ENCODE peak calls at places on chromosome 21, in ten cellular contexts. J is CD8-positive, alpha-beta T cell; X is GM12864; Q is fibroblast of mammary gland; U is GM20000; Y is astrocyte of the spinal cord; S is GM13977; G is fibroblast of lung; V is fibroblast of pulmonary artery; Z is HL-60. A is an unnamed sample.

GRCh38 chr21:35231115-35231514 is 182.0 kb upstream of the RUNX1 start:
- DNase-seq in U (no peak), X (peak), Y (no peak), J (no peak), S (no peak), Z (no peak), V (no peak), G (no peak), Q (no peak), A (no peak)

GRCh38 chr21:20814090-20814489 is 184.1 kb upstream of the NCAM2 start:
- DNase-seq in U (no peak), Z (no peak), Q (no peak), V (no peak), Y (no peak), X (no peak), J (no peak), S (no peak), G (no peak), A (no peak)

GRCh38 chr21:23930565-23930964 is 1676.7 kb downstream of the MRPL39 start:
- DNase-seq in Z (no peak), J (no peak), X (no peak), V (no peak), U (no peak), G (no peak), Y (no peak), Q (no peak), S (no peak), A (no peak)

GRCh38 chr21:17554619-17555472 is 42.0 kb downstream of the CXADR start:
- DNase-seq in V (peak), J (no peak), Q (peak), U (peak), S (no peak), Z (no peak), X (no peak), G (peak), Y (no peak), A (peak)

GRCh38 chr21:17387030-17387617 is 125.7 kb upstream of the CXADR start:
- DNase-seq in Q (peak), J (no peak), S (peak), Z (peak), X (peak), Y (peak), V (peak), G (peak), U (peak), A (peak)

GRCh38 chr21:35111531-35111930 is 62.4 kb upstream of the RUNX1 start:
- DNase-seq in J (no peak), U (no peak), V (no peak), G (no peak), X (no peak), Q (no peak), S (no peak), Y (no peak), Z (no peak), A (no peak)

GRCh38 chr21:43287974-43288755 is 119.4 kb downstream of the CRYAA start:
- DNase-seq in Z (no peak), V (no peak), S (no peak), G (no peak), Q (no peak), X (no peak), U (no peak), J (no peak), Y (no peak), A (no peak)

GRCh38 chr21:31248598-31248997 is 95.5 kb downstream of the TIAM1 start:
- DNase-seq in Z (no peak), J (no peak), V (peak), G (peak), Q (peak), U (no peak), Y (peak), S (no peak), X (no peak), A (peak)

GRCh38 chr21:22343303-22343702 is 1345.1 kb downstream of the NCAM2 start:
- DNase-seq in J (no peak), Z (no peak), G (no peak), Q (no peak), Y (no peak), X (no peak), U (no peak), S (no peak), V (no peak), A (no peak)

DNA sequence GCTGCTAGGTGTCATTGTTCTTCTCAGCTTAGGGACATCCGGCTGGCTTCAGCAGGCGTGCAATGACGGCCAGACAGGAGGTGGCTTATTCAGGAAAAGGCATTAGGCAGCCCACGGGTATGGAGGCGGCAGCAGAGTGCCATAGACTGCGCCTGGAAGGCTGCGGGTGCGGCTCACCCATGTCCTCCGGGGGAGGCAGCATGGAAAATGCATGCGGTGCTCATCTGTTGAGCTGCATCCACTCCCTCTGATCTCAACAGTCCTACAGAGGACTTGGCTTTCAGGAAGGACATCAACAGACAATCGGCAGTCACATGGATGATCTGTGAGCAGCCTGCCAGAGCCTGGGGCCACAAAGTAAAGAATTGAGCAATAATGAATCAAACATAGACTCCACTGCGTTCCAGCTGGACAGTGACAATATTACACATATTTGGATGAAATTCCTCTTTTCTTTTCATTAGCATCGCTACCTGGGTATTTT is 42.9 kb downstream of the UMODL1 start:
- DNase-seq in X (no peak), Z (peak), G (no peak), V (no peak), Y (no peak), S (no peak), J (no peak), U (no peak), Q (peak), A (peak)
- TF ChIP-seq CTCF in X (peak), Z (peak), G (no peak), V (no peak), Y (no peak), S (no peak), J (no peak), U (no peak), Q (peak), A (peak)

GRCh38 chr21:39086547-39086946 is 96.7 kb downstream of the PSMG1 start:
- DNase-seq in Y (no peak), U (no peak), J (no peak), Z (no peak), S (no peak), Q (no peak), X (no peak), G (no peak), V (no peak), A (no peak)
- TF ChIP-seq CTCF in Y (peak), U (no peak), J (no peak), Z (no peak), S (peak), Q (peak), X (no peak), G (peak), V (peak), A (no peak)

DNA sequence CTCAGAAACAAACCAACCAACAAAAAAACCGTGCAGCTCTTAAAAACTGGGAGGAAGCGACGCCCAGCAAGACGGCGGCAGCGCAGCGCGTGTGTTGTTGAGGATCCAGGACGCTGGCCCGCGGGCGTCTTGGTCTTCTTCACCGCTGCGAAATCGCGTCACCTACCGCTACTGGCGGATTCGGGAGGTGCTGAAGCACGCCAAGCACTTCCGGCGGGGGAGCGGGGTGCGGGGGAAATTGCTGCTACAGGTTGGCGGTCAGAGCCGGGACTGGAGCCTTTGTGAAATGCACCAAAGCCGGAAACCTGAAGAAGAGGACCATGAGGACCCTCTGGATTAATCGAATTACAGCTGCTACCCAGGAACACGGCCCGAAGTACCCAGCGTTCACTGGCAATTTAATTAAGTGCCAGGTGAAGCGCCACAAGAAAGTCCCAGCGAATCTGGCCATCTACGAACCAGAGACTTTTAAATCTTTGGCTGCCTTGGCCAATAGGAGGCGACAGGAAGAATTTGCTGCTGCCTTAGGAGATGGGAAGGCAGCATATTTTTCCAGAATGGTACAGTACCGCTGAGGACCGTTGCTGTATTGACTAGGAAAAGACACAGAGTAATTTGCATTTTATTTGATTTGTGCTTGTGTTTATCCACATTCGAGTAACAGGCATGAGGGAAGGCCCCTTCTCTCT is 11.9 kb upstream of the RIPPLY3 start:
- DNase-seq in Y (no peak), V (peak), X (no peak), Q (no peak), G (peak), Z (no peak), J (no peak), U (no peak), S (no peak), A (no peak)
- TF ChIP-seq CTCF in Y (no peak), V (no peak), X (peak), Q (no peak), G (no peak), Z (no peak), J (no peak), U (no peak), S (no peak), A (no peak)

DNA sequence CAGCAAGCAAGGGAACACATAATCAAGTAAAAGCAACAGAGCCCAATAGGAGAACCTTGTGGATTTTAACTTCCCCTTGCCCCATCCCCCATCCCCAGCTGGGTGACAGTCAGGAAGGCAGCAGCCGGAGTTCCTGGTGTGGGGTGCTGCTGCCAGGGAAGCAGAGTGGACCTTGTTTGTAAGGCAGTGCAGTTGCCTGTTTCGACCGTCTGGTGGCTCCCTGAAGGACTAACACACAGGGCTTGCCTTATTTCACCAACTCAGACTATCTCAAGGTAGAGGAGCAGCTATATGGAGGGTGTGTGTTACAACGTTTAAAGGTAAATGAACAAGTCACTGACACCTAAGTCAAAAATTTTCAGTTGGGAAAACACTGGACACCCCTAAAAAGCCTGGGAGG is 6.6 kb downstream of the KRTAP10-8 start:
- DNase-seq in V (peak), Y (no peak), J (no peak), U (no peak), S (no peak), Q (no peak), X (no peak), G (peak), Z (no peak), A (peak)
- TF ChIP-seq CTCF in V (peak), Y (peak), J (no peak), U (peak), S (peak), Q (no peak), X (peak), G (no peak), Z (no peak), A (peak)

GRCh38 chr21:38800924-38801744 is 4.6 kb upstream of the ETS2 start:
- DNase-seq in J (no peak), V (no peak), U (no peak), Z (no peak), G (no peak), Q (no peak), S (no peak), X (no peak), Y (no peak), A (no peak)
- TF ChIP-seq CTCF in J (no peak), V (no peak), U (no peak), Z (no peak), G (no peak), Q (no peak), S (no peak), X (no peak), Y (no peak), A (no peak)

DNA sequence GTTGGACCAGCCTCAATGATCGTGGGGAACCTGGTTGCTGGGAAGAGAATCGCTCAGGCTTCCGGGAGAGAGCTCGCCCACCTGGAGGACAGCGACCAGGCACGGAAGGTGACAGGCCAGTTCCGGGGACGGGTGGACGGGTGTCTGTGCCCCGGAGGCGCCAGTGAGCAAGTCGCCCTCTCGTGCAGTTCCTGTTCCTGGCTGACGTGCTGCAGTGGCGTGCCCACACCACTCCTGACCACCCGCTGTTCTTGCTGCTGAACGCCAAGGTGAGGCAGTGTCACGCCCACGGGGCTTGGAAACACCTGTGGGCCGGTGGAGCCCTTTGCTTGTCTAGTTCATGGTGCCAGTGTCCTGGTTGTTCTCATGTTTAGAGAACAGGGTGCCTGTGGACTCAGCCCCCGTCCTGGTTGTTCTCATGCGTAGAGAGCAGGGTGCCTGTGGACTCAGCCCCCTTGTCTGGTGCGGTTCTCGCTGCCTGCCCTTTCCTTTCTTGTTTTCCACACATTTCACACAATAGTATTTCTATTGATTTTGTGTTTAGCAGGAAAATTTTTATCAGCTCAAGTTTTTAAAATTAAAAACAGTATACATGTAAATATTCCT is 53.1 kb downstream of the S100B start:
- DNase-seq in Z (peak), J (no peak), U (no peak), V (no peak), Y (no peak), S (peak), Q (no peak), X (no peak), G (no peak), A (no peak)
- TF ChIP-seq CTCF in Z (peak), J (no peak), U (no peak), V (no peak), Y (no peak), S (peak), Q (no peak), X (peak), G (no peak), A (no peak)

GRCh38 chr21:25871566-25871965 is 136.8 kb downstream of the GABPA start:
- DNase-seq in U (no peak), X (no peak), G (no peak), Y (no peak), J (no peak), S (no peak), Q (no peak), Z (no peak), V (no peak), A (no peak)
- TF ChIP-seq CTCF in U (peak), X (peak), G (no peak), Y (peak), J (no peak), S (no peak), Q (no peak), Z (no peak), V (peak), A (peak)

GRCh38 chr21:38771536-38771935 is 34.2 kb upstream of the ETS2 start:
- DNase-seq in V (no peak), U (no peak), Q (no peak), J (no peak), Y (no peak), X (no peak), S (no peak), G (no peak), Z (no peak), A (no peak)
- TF ChIP-seq CTCF in V (no peak), U (no peak), Q (no peak), J (no peak), Y (no peak), X (no peak), S (no peak), G (no peak), Z (no peak), A (no peak)

GRCh38 chr21:29360799-29361765 is 62.4 kb downstream of the BACH1 start:
- DNase-seq in S (no peak), V (no peak), U (no peak), G (no peak), Y (no peak), Z (no peak), X (no peak), Q (no peak), J (no peak), A (no peak)
- TF ChIP-seq CTCF in S (no peak), V (no peak), U (no peak), G (no peak), Y (no peak), Z (no peak), X (no peak), Q (no peak), J (peak), A (no peak)